ENCODE peak calls at places on chromosomes 13 and 19, in ten cellular contexts. One of them, this sample, is unnamed.

GRCh38 chr13:31314961-31315360 is 115.2 kb downstream of the B3GLCT start:
- DNase-seq in heart left ventricle: no peak
- DNase-seq in mesenchymal stem cell: no peak
- DNase-seq in anterior cingulate cortex: no peak
- DNase-seq in GF-D8: no peak
- DNase-seq in CD4-positive, alpha-beta memory T cell: no peak
- DNase-seq in bronchial epithelial cell: no peak
- DNase-seq in neural crest cell: no peak
- DNase-seq in activated CD4-positive, alpha-beta T cell treated with anti-CD3 and anti-CD28 coated beads, Interleukin-2, amount 50 U/mL, for 4 hours: no peak
- DNase-seq in GM12892: no peak
- DNase-seq in this sample: no peak

GRCh38 chr13:99311137-99311536 is 3.9 kb upstream of the GPR183 start:
- DNase-seq in GF-D8: no peak
- DNase-seq in heart left ventricle: no peak
- DNase-seq in activated CD4-positive, alpha-beta T cell treated with anti-CD3 and anti-CD28 coated beads, Interleukin-2, amount 50 U/mL, for 4 hours: no peak
- DNase-seq in bronchial epithelial cell: no peak
- DNase-seq in CD4-positive, alpha-beta memory T cell: no peak
- DNase-seq in GM12892: no peak
- DNase-seq in mesenchymal stem cell: peak
- DNase-seq in anterior cingulate cortex: no peak
- DNase-seq in neural crest cell: no peak
- DNase-seq in this sample: no peak

GRCh38 chr13:44573790-44574465 is 2.2 kb downstream of the TSC22D1 start:
- DNase-seq in mesenchymal stem cell: peak
- DNase-seq in neural crest cell: no peak
- DNase-seq in activated CD4-positive, alpha-beta T cell treated with anti-CD3 and anti-CD28 coated beads, Interleukin-2, amount 50 U/mL, for 4 hours: no peak
- DNase-seq in heart left ventricle: no peak
- DNase-seq in bronchial epithelial cell: peak
- DNase-seq in GF-D8: no peak
- DNase-seq in CD4-positive, alpha-beta memory T cell: no peak
- DNase-seq in anterior cingulate cortex: no peak
- DNase-seq in GM12892: no peak
- DNase-seq in this sample: peak

GRCh38 chr19:42563352-42564210 is 31.1 kb downstream of the CEACAM8 start:
- DNase-seq in CD4-positive, alpha-beta memory T cell: peak
- DNase-seq in bronchial epithelial cell: peak
- DNase-seq in neural crest cell: peak
- DNase-seq in GF-D8: peak
- DNase-seq in mesenchymal stem cell: peak
- DNase-seq in heart left ventricle: peak
- DNase-seq in anterior cingulate cortex: no peak
- DNase-seq in activated CD4-positive, alpha-beta T cell treated with anti-CD3 and anti-CD28 coated beads, Interleukin-2, amount 50 U/mL, for 4 hours: no peak
- DNase-seq in GM12892: no peak
- DNase-seq in this sample: peak

GRCh38 chr13:74040200-74040599 is 94.0 kb downstream of the KLF12 start:
- DNase-seq in heart left ventricle: peak
- DNase-seq in mesenchymal stem cell: peak
- DNase-seq in CD4-positive, alpha-beta memory T cell: no peak
- DNase-seq in neural crest cell: peak
- DNase-seq in GM12892: peak
- DNase-seq in GF-D8: no peak
- DNase-seq in bronchial epithelial cell: peak
- DNase-seq in anterior cingulate cortex: no peak
- DNase-seq in activated CD4-positive, alpha-beta T cell treated with anti-CD3 and anti-CD28 coated beads, Interleukin-2, amount 50 U/mL, for 4 hours: no peak
- DNase-seq in this sample: no peak

GRCh38 chr13:33349996-33350826 is 64.7 kb upstream of the STARD13 start:
- DNase-seq in heart left ventricle: peak
- DNase-seq in mesenchymal stem cell: peak
- DNase-seq in GM12892: no peak
- DNase-seq in anterior cingulate cortex: peak
- DNase-seq in GF-D8: no peak
- DNase-seq in neural crest cell: peak
- DNase-seq in bronchial epithelial cell: no peak
- DNase-seq in CD4-positive, alpha-beta memory T cell: no peak
- DNase-seq in activated CD4-positive, alpha-beta T cell treated with anti-CD3 and anti-CD28 coated beads, Interleukin-2, amount 50 U/mL, for 4 hours: no peak
- DNase-seq in this sample: peak

GRCh38 chr13:110345266-110345665 is 38.2 kb downstream of the COL4A2 start:
- DNase-seq in GF-D8: no peak
- DNase-seq in neural crest cell: no peak
- DNase-seq in heart left ventricle: no peak
- DNase-seq in anterior cingulate cortex: no peak
- DNase-seq in activated CD4-positive, alpha-beta T cell treated with anti-CD3 and anti-CD28 coated beads, Interleukin-2, amount 50 U/mL, for 4 hours: no peak
- DNase-seq in bronchial epithelial cell: no peak
- DNase-seq in mesenchymal stem cell: no peak
- DNase-seq in CD4-positive, alpha-beta memory T cell: no peak
- DNase-seq in GM12892: no peak
- DNase-seq in this sample: no peak

GRCh38 chr19:32767951-32768679 is 48.5 kb downstream of the TDRD12 start:
- DNase-seq in CD4-positive, alpha-beta memory T cell: no peak
- DNase-seq in mesenchymal stem cell: no peak
- DNase-seq in anterior cingulate cortex: no peak
- DNase-seq in neural crest cell: no peak
- DNase-seq in activated CD4-positive, alpha-beta T cell treated with anti-CD3 and anti-CD28 coated beads, Interleukin-2, amount 50 U/mL, for 4 hours: no peak
- DNase-seq in heart left ventricle: no peak
- DNase-seq in GF-D8: no peak
- DNase-seq in GM12892: no peak
- DNase-seq in bronchial epithelial cell: peak
- DNase-seq in this sample: no peak

GRCh38 chr13:75788494-75788991 is 152.4 kb downstream of the LMO7 start:
- DNase-seq in heart left ventricle: peak
- DNase-seq in mesenchymal stem cell: peak
- DNase-seq in GF-D8: peak
- DNase-seq in neural crest cell: no peak
- DNase-seq in anterior cingulate cortex: no peak
- DNase-seq in GM12892: no peak
- DNase-seq in CD4-positive, alpha-beta memory T cell: no peak
- DNase-seq in bronchial epithelial cell: no peak
- DNase-seq in activated CD4-positive, alpha-beta T cell treated with anti-CD3 and anti-CD28 coated beads, Interleukin-2, amount 50 U/mL, for 4 hours: no peak
- DNase-seq in this sample: no peak

GRCh38 chr19:42589792-42590191 is 4.9 kb downstream of the CEACAM8 start:
- DNase-seq in GM12892: no peak
- DNase-seq in mesenchymal stem cell: no peak
- DNase-seq in CD4-positive, alpha-beta memory T cell: no peak
- DNase-seq in heart left ventricle: no peak
- DNase-seq in activated CD4-positive, alpha-beta T cell treated with anti-CD3 and anti-CD28 coated beads, Interleukin-2, amount 50 U/mL, for 4 hours: no peak
- DNase-seq in GF-D8: no peak
- DNase-seq in neural crest cell: no peak
- DNase-seq in anterior cingulate cortex: no peak
- DNase-seq in bronchial epithelial cell: no peak
- DNase-seq in this sample: no peak

GRCh38 chr19:934865-935422 is 9.1 kb downstream of the ARID3A start:
- DNase-seq in neural crest cell: no peak
- DNase-seq in activated CD4-positive, alpha-beta T cell treated with anti-CD3 and anti-CD28 coated beads, Interleukin-2, amount 50 U/mL, for 4 hours: no peak
- DNase-seq in heart left ventricle: peak
- DNase-seq in mesenchymal stem cell: no peak
- DNase-seq in anterior cingulate cortex: peak
- DNase-seq in GM12892: no peak
- DNase-seq in bronchial epithelial cell: no peak
- DNase-seq in CD4-positive, alpha-beta memory T cell: no peak
- DNase-seq in GF-D8: peak
- DNase-seq in this sample: no peak

GRCh38 chr13:107138987-107139386 is 571.0 kb upstream of the ARGLU1 start:
- DNase-seq in anterior cingulate cortex: no peak
- DNase-seq in neural crest cell: no peak
- DNase-seq in heart left ventricle: no peak
- DNase-seq in bronchial epithelial cell: no peak
- DNase-seq in activated CD4-positive, alpha-beta T cell treated with anti-CD3 and anti-CD28 coated beads, Interleukin-2, amount 50 U/mL, for 4 hours: no peak
- DNase-seq in GM12892: no peak
- DNase-seq in CD4-positive, alpha-beta memory T cell: no peak
- DNase-seq in GF-D8: no peak
- DNase-seq in mesenchymal stem cell: no peak
- DNase-seq in this sample: no peak

GRCh38 chr13:85853901-85854663 is 54.9 kb upstream of the SLITRK6 start:
- DNase-seq in GM12892: no peak
- DNase-seq in GF-D8: no peak
- DNase-seq in CD4-positive, alpha-beta memory T cell: no peak
- DNase-seq in bronchial epithelial cell: no peak
- DNase-seq in heart left ventricle: no peak
- DNase-seq in anterior cingulate cortex: no peak
- DNase-seq in mesenchymal stem cell: no peak
- DNase-seq in activated CD4-positive, alpha-beta T cell treated with anti-CD3 and anti-CD28 coated beads, Interleukin-2, amount 50 U/mL, for 4 hours: no peak
- DNase-seq in neural crest cell: no peak
- DNase-seq in this sample: no peak

GRCh38 chr13:40389081-40389641 is 277.3 kb downstream of the FOXO1 start:
- DNase-seq in neural crest cell: no peak
- DNase-seq in bronchial epithelial cell: no peak
- DNase-seq in heart left ventricle: no peak
- DNase-seq in anterior cingulate cortex: no peak
- DNase-seq in GF-D8: no peak
- DNase-seq in GM12892: no peak
- DNase-seq in activated CD4-positive, alpha-beta T cell treated with anti-CD3 and anti-CD28 coated beads, Interleukin-2, amount 50 U/mL, for 4 hours: peak
- DNase-seq in mesenchymal stem cell: no peak
- DNase-seq in CD4-positive, alpha-beta memory T cell: peak
- DNase-seq in this sample: no peak

GRCh38 chr19:18020212-18021067 is 12.5 kb downstream of the ARRDC2 start:
- DNase-seq in heart left ventricle: peak
- DNase-seq in mesenchymal stem cell: peak
- DNase-seq in neural crest cell: no peak
- DNase-seq in CD4-positive, alpha-beta memory T cell: no peak
- DNase-seq in anterior cingulate cortex: peak
- DNase-seq in GF-D8: no peak
- DNase-seq in bronchial epithelial cell: no peak
- DNase-seq in GM12892: no peak
- DNase-seq in activated CD4-positive, alpha-beta T cell treated with anti-CD3 and anti-CD28 coated beads, Interleukin-2, amount 50 U/mL, for 4 hours: no peak
- DNase-seq in this sample: peak

GRCh38 chr19:6232567-6232966 is 47.2 kb downstream of the MLLT1 start:
- DNase-seq in anterior cingulate cortex: no peak
- DNase-seq in CD4-positive, alpha-beta memory T cell: no peak
- DNase-seq in GM12892: no peak
- DNase-seq in mesenchymal stem cell: peak
- DNase-seq in activated CD4-positive, alpha-beta T cell treated with anti-CD3 and anti-CD28 coated beads, Interleukin-2, amount 50 U/mL, for 4 hours: no peak
- DNase-seq in heart left ventricle: no peak
- DNase-seq in neural crest cell: no peak
- DNase-seq in GF-D8: no peak
- DNase-seq in bronchial epithelial cell: peak
- DNase-seq in this sample: no peak

GRCh38 chr19:57829316-57829715 is 783 bp upstream of the ZNF587B start:
- DNase-seq in anterior cingulate cortex: no peak
- DNase-seq in mesenchymal stem cell: peak
- DNase-seq in bronchial epithelial cell: no peak
- DNase-seq in CD4-positive, alpha-beta memory T cell: no peak
- DNase-seq in neural crest cell: no peak
- DNase-seq in GF-D8: no peak
- DNase-seq in GM12892: no peak
- DNase-seq in heart left ventricle: no peak
- DNase-seq in activated CD4-positive, alpha-beta T cell treated with anti-CD3 and anti-CD28 coated beads, Interleukin-2, amount 50 U/mL, for 4 hours: no peak
- DNase-seq in this sample: no peak

This sample was measured in GM13976.